ENCODE peak calls at places on chromosomes 4 and X, in four cellular contexts. H is HS-27A; N is NCI-H1436; F is activated CD8-positive, alpha-beta memory T cell treated with anti-CD3 and anti-CD28 coated beads for 48 hours. V is an unnamed sample.

GRCh38 chr4:604131-604530 is 21.2 kb upstream of the PDE6B start:
- DNase-seq in F (no peak), N (no peak), H (no peak), V (no peak)

GRCh38 chrX:20585782-20586181 is 319.1 kb upstream of the RPS6KA3 start:
- DNase-seq in H (no peak), N (no peak), F (no peak), V (no peak)

GRCh38 chrX:44456685-44457084 is 86.0 kb downstream of the FUNDC1 start:
- DNase-seq in H (no peak), F (no peak), N (no peak), V (no peak)

GRCh38 chr4:128660361-128660964 is 149.0 kb upstream of the JADE1 start:
- DNase-seq in F (no peak), H (no peak), N (no peak), V (no peak)

GRCh38 chr4:62344915-62345314 is 1144.8 kb downstream of the ADGRL3 start:
- DNase-seq in F (no peak), N (no peak), H (no peak), V (no peak)

GRCh38 chr4:140497776-140498636 is at the start of gene MGAT4D:
- DNase-seq in H (no peak), F (no peak), N (no peak), V (peak)

GRCh38 chr4:26762650-26763049 is 98.0 kb upstream of the STIM2 start:
- DNase-seq in H (no peak), N (no peak), F (no peak), V (no peak)

GRCh38 chrX:51569561-51569960 is 49.2 kb downstream of the CENPVL3 start:
- DNase-seq in F (no peak), H (no peak), N (no peak), V (no peak)

GRCh38 chr4:93144644-93145043 is 683.9 kb upstream of the ATOH1 start:
- DNase-seq in N (no peak), H (no peak), F (no peak), V (no peak)